ENCODE peak calls at places on chromosome 11, in five cellular contexts. Z is endothelial cell of umbilical vein, W is IMR-90, T is HFFc6, X is fibroblast of lung. P is an unnamed sample.

GRCh38 chr11:92225206-92225562 is 566 bp downstream of the FAT3 start:
- DNase-seq in Z (no peak), X (no peak), W (no peak), T (no peak), P (no peak)

GRCh38 chr11:30346068-30346688 is 23.3 kb downstream of the ARL14EP start:
- DNase-seq in T (peak), W (peak), Z (peak), X (peak), P (no peak)

GRCh38 chr11:30583505-30584280 is 2.5 kb downstream of the MPPED2 start:
- DNase-seq in W (no peak), Z (no peak), T (no peak), X (no peak), P (no peak)

GRCh38 chr11:120994460-120994859 is 29.4 kb upstream of the TBCEL start:
- DNase-seq in X (no peak), W (no peak), T (no peak), Z (no peak), P (no peak)

GRCh38 chr11:7251487-7251835 is 243 bp upstream of the SYT9 start:
- DNase-seq in X (no peak), T (no peak), W (no peak), Z (peak), P (no peak)

GRCh38 chr11:115111066-115111465 is 393.1 kb downstream of the CADM1 start:
- DNase-seq in W (no peak), Z (no peak), T (no peak), X (no peak), P (no peak)

GRCh38 chr11:119889111-119889510 is 160.1 kb upstream of the NECTIN1 start:
- DNase-seq in T (no peak), W (no peak), X (no peak), Z (no peak), P (no peak)

GRCh38 chr11:45918331-45918941 is 759 bp upstream of the PEX16 start:
- DNase-seq in T (peak), Z (peak), W (peak), X (peak), P (peak)

GRCh38 chr11:14148653-14149273 is 186.2 kb downstream of the SPON1 start:
- DNase-seq in Z (peak), X (peak), T (peak), W (peak), P (no peak)

GRCh38 chr11:123188508-123189165 is 6.4 kb downstream of the CLMP start:
- DNase-seq in T (peak), W (peak), X (peak), Z (peak), P (no peak)

GRCh38 chr11:78015878-78016277 is 7.2 kb downstream of the KCTD14 start:
- DNase-seq in Z (no peak), W (no peak), T (no peak), X (no peak), P (no peak)

GRCh38 chr11:75703709-75704237 is 13.9 kb upstream of the MOGAT2 start:
- DNase-seq in X (no peak), W (no peak), Z (no peak), T (no peak), P (no peak)

GRCh38 chr11:64788321-64789215 is 10.2 kb upstream of the SF1 start:
- DNase-seq in X (no peak), Z (no peak), T (no peak), W (no peak), P (no peak)

GRCh38 chr11:62105611-62106245 is 18.1 kb upstream of the INCENP start:
- DNase-seq in Z (no peak), X (peak), W (peak), T (peak), P (no peak)

GRCh38 chr11:94104734-94105133 is 23.9 kb upstream of the PANX1 start:
- DNase-seq in Z (no peak), T (no peak), W (no peak), X (no peak), P (no peak)

GRCh38 chr11:127843483-127844396 is 743.6 kb downstream of the ETS1 start:
- DNase-seq in W (peak), T (peak), X (peak), Z (peak), P (peak)

GRCh38 chr11:29318134-29318845 is 698.5 kb downstream of the KCNA4 start:
- DNase-seq in Z (no peak), W (peak), X (no peak), T (peak), P (no peak)

GRCh38 chr11:119699227-119699626 is 29.8 kb downstream of the NECTIN1 start:
- DNase-seq in X (peak), Z (no peak), W (no peak), T (no peak), P (no peak)

GRCh38 chr11:79845002-79845709 is 404.3 kb upstream of the TENM4 start:
- DNase-seq in X (no peak), Z (no peak), W (no peak), T (no peak), P (no peak)

GRCh38 chr11:67633758-67634365 is 4.1 kb upstream of the NUDT8 start:
- DNase-seq in W (no peak), X (no peak), T (no peak), Z (no peak), P (no peak)

GRCh38 chr11:8080674-8081590 is at the start of gene TUB:
- DNase-seq in Z (no peak), T (no peak), W (no peak), X (no peak), P (no peak)

GRCh38 chr11:109547356-109548027 is 125.5 kb downstream of the C11orf87 start:
- DNase-seq in Z (no peak), W (peak), X (peak), T (peak), P (no peak)

GRCh38 chr11:67584205-67584880 is 731 bp downstream of the GSTP1 start:
- DNase-seq in W (peak), X (peak), T (peak), Z (peak), P (peak)

GRCh38 chr11:35404397-35404775 is 15.0 kb downstream of the SLC1A2 start:
- DNase-seq in W (peak), T (peak), X (peak), Z (peak), P (no peak)
- TF ChIP-seq CTCF in W (peak), T (peak), X (peak), Z (peak), P (no peak)

GRCh38 chr11:3971756-3972404 is 116.4 kb downstream of the STIM1 start:
- DNase-seq in Z (no peak), W (peak), X (peak), T (peak), P (no peak)
- TF ChIP-seq CTCF in Z (no peak), W (peak), X (peak), T (peak), P (no peak)

GRCh38 chr11:81658722-81659121 is 1074.9 kb downstream of the FAM181B start:
- DNase-seq in W (peak), Z (no peak), X (peak), T (no peak), P (no peak)
- TF ChIP-seq CTCF in W (peak), Z (no peak), X (peak), T (peak), P (no peak)

DNA sequence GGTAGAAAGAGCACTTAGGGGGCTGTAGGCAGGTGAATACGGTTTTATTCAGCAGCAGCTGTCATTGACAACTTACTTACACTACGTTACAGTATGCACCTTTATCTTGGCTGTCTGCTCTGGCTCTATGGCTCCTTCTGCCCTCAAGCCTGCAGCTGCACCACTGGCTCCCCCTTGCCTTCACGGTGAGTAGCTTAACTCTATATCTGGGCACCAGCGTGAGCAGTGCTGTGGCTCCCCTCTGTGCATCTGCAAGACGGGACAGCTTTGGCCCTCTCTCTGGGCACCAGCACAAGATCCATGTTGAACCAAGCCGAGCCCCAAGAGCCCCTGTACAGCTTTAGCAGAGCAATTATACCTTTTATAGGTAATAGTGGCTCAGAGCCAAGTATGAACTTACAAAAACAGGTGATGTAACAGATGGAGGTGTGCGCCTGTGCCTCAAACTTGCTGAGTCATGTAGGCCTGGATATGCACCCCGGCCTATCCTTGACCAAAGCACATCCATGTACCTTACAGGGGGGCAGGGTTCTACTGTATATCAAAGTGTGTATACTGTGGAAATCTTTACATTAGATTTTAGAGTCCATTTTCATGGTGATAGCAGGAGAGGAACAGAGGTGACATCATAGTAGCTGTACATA is 96.9 kb upstream of the CTSC start:
- DNase-seq in W (no peak), T (no peak), X (no peak), Z (no peak), P (no peak)
- TF ChIP-seq CTCF in W (no peak), T (no peak), X (no peak), Z (no peak), P (no peak)

GRCh38 chr11:1482581-1483444 is 3.8 kb downstream of the MOB2 start:
- DNase-seq in Z (no peak), W (no peak), T (no peak), X (no peak), P (no peak)
- TF ChIP-seq CTCF in Z (peak), W (no peak), T (peak), X (no peak), P (no peak)

GRCh38 chr11:72860010-72860409 is 45.8 kb downstream of the ATG16L2 start:
- DNase-seq in W (no peak), Z (no peak), T (no peak), X (no peak), P (no peak)

GRCh38 chr11:72856065-72856464 is 41.9 kb downstream of the ATG16L2 start:
- DNase-seq in W (no peak), T (no peak), X (no peak), Z (peak), P (no peak)

GRCh38 chr11:72860592-72860991 is 46.4 kb downstream of the ATG16L2 start:
- DNase-seq in Z (no peak), W (no peak), X (no peak), T (no peak), P (no peak)

GRCh38 chr11:72851726-72852125 is 37.5 kb downstream of the ATG16L2 start:
- DNase-seq in T (no peak), X (no peak), Z (no peak), W (no peak), P (no peak)

GRCh38 chr11:72856551-72857342 is 42.5 kb downstream of the ATG16L2 start:
- DNase-seq in X (peak), W (no peak), Z (peak), T (peak), P (no peak)
- TF ChIP-seq CTCF in X (no peak), W (no peak), Z (peak), T (no peak), P (no peak)

DNA sequence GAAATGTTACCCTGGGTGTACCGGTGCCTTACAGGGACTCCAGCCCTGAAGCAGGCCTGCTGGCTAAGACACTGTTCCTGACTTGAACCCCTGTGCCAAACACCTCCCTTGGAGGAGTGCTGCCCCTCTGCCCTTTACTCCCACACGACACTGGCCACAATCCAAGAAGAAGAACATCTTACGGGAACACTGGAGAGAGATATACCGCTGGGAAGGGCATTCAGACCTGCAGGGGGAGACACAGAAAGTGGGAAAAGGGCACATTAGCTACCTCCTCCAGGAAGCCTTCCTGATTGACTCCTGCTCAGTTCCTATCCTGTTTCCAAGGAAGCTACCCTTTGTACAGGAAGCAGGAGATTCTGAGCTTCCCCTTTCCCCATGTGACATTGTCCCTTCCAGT is 18.7 kb downstream of the TMPRSS13 start:
- DNase-seq in W (no peak), T (no peak), Z (no peak), X (no peak), P (no peak)
- TF ChIP-seq CTCF in W (no peak), T (no peak), Z (no peak), X (no peak), P (no peak)

DNA sequence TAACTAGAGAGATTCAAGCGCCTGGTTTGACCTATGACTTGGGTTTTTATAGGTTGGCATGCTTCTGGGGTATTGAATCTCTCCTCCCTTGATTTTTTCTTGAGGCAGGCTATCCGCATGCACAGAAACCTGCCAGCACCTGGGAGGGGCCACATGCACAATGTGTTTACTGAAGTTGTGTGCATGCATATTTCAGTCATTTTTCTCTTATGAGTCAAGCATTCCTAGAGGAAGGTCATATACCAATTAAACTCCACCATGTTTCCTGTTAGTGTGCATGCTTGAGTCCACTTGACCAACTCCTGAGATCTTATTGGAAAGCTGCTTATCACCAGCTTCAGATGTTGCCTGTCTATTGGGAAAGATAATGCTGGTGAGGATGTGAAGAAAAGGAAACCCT is 1718.4 kb downstream of the LRRC4C start:
- DNase-seq in T (no peak), Z (no peak), W (no peak), X (no peak), P (no peak)
- TF ChIP-seq CTCF in T (no peak), Z (no peak), W (no peak), X (no peak), P (no peak)

DNA sequence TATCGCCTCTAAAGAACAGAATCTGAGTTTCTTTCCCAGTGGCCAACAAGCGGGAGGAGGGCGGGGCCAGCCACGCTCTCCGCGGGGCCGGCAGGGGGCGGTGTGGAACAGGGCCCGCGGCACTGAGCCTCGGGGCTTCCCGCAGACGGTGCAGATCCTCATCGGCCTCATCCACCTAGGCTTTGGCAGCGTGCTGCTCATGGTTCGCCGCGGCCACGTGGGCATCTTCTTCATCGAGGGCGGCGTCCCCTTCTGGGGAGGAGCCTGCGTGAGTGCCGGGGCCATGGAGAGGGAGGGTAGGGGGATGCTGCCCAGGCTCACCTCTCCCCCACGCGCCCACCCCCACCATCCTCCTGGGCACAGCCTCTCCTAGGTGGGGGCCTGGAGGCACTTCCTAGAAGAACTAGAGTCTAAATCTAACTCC is 10.7 kb downstream of the MS4A15 start:
- DNase-seq in X (no peak), Z (peak), W (no peak), T (no peak), P (no peak)
- TF ChIP-seq CTCF in X (peak), Z (peak), W (peak), T (peak), P (no peak)